ENCODE peak calls at places on chromosomes 3 and 15, in nine cellular contexts. C is LNCaP clone FGC; Q is neural crest cell; U is AG09309; I is WTC11; O is NB4; V is thoracic aorta; H is GM13977; X is CD4-positive, alpha-beta T cell. R is an unnamed sample.
A peak's percentile ranks its signal among the peaks of the same experiment; 100 is the strongest.

GRCh38 chr3:148863814-148864213 is 1.3 kb upstream of the CPA3 start:
- DNase-seq in U (no peak), V (no peak), H (no peak), X (no peak), O (no peak), I (no peak), Q (no peak), C (no peak), R (no peak)

GRCh38 chr15:98881526-98882517 is 125.8 kb downstream of the PGPEP1L start:
- DNase-seq in U (no peak), I (no peak), C (no peak), H (peak; percentile 67), X (no peak), O (peak; percentile 88), Q (no peak), V (no peak), R (no peak)

GRCh38 chr3:53974314-53974713 is 82.7 kb upstream of the SELENOK start:
- DNase-seq in U (no peak), I (no peak), C (no peak), V (no peak), X (no peak), O (no peak), H (no peak), Q (no peak), R (no peak)

GRCh38 chr15:69906256-69907185 is 191.2 kb downstream of the TLE3 start:
- DNase-seq in H (no peak), I (no peak), V (no peak), U (no peak), O (no peak), Q (no peak), X (no peak), C (no peak), R (no peak)

GRCh38 chr3:23728651-23729117 is 77.1 kb upstream of the UBE2E1 start:
- DNase-seq in V (no peak), I (no peak), H (no peak), C (no peak), O (no peak), U (no peak), Q (no peak), X (no peak), R (no peak)

GRCh38 chr3:133568294-133569014 is 5.0 kb upstream of the CDV3 start:
- DNase-seq in V (no peak), C (no peak), Q (no peak), O (no peak), H (no peak), U (peak; percentile 66), X (no peak), I (no peak), R (no peak)

GRCh38 chr15:90816401-90817116 is 51.8 kb upstream of the FURIN start:
- DNase-seq in U (no peak), Q (no peak), I (no peak), X (no peak), O (no peak), H (no peak), C (no peak), V (no peak), R (no peak)

GRCh38 chr15:45732544-45733130 is 97.8 kb downstream of the SQOR start:
- DNase-seq in H (no peak), O (no peak), Q (no peak), U (no peak), V (no peak), X (no peak), I (no peak), C (peak; percentile 62), R (no peak)

GRCh38 chr3:194379651-194380050 is 10.1 kb upstream of the LRRC15 start:
- DNase-seq in Q (no peak), O (no peak), X (no peak), H (no peak), U (no peak), I (no peak), C (no peak), V (no peak), R (no peak)

GRCh38 chr3:1616715-1617114 is 482.0 kb upstream of the CNTN4 start:
- DNase-seq in O (no peak), X (no peak), Q (no peak), U (no peak), H (no peak), C (peak; percentile 68), V (no peak), I (no peak), R (no peak)

GRCh38 chr3:1613962-1614361 is 484.7 kb upstream of the CNTN4 start:
- DNase-seq in Q (no peak), H (no peak), I (no peak), U (no peak), X (no peak), C (no peak), V (no peak), O (no peak), R (no peak)

GRCh38 chr3:1609416-1609815 is 489.2 kb upstream of the CNTN4 start:
- DNase-seq in Q (no peak), I (no peak), H (no peak), U (no peak), C (no peak), V (no peak), X (no peak), O (peak; percentile 4), R (no peak)

DNA sequence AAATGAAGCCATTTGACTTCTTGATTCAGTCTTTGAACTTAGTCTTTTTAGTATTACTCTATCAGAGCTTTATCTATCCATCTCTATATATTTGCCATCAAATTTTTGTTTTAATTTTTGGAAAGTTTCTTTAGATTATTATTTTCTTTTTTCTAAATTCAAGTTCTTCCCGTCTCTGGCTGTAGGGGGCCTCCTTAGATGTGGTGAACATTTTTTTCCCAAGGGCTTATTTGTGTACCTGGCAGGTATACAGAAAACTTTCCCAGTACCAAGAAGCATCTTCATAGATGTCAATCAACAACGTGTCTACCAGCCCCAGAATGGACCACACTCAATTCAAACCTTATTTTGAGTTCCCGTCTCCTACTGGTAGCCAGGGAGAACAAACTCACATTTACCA is 486.8 kb upstream of the CNTN4 start:
- DNase-seq in O (no peak), Q (no peak), X (no peak), H (no peak), V (no peak), I (no peak), U (no peak), C (peak; percentile 1), R (no peak)
- TF ChIP-seq CTCF in O (no peak), Q (peak; percentile 42), X (no peak), H (no peak), V (no peak), I (no peak), U (no peak), C (peak; percentile 25), R (peak; percentile 28)

GRCh38 chr3:10021856-10022775 is 4.1 kb upstream of the FANCD2 start:
- DNase-seq in H (no peak), U (no peak), C (no peak), Q (no peak), X (no peak), V (no peak), I (no peak), O (no peak), R (no peak)

GRCh38 chr3:10025205-10026083 is 793 bp upstream of the FANCD2 start:
- DNase-seq in V (no peak), O (no peak), I (no peak), U (no peak), X (no peak), C (no peak), H (no peak), Q (no peak), R (no peak)

GRCh38 chr3:10023587-10024310 is 2.5 kb upstream of the FANCD2 start:
- DNase-seq in C (no peak), V (no peak), Q (no peak), H (no peak), O (peak; percentile 48), U (no peak), I (no peak), X (no peak), R (no peak)

DNA sequence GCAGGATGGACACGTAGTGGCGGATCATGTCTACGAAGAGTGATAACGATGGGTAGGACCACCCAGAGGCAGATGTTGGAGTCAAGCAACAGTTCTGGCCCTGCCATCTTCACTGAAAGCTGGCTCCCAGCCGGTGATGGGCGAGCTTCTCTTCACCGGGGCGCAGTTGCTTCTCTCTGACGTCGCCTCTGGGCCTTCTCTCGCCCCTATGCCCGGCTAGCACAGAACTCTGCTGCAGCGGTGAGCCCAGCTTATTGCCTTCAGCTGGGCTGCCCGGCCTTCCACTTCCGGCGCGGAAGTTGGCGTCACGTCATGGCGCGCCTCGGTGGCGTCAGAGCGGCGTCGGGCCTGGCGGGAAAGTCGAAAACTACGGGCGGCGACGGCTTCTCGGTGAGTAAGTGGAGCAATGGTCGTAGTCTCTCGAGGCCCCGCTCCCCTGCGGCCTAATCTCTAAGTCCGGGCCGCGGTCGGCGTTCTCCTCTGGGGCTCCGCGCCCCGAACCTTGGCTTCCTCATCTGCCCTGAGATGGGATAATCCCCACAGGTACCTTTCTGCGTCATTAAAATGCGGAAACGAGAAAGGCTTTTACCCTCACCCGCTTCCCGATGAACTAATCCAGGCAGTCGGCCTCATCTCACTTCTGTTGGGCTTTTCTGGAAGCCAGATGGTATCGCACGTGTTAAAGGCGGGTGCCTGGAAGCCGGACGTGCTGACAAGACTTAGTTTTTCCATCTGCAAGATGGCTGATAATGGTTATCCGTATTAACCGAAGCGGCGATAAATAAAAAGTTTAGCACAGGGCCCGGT is at the start of gene FANCD2:
- DNase-seq in O (peak; percentile 92), Q (peak; percentile 87), V (peak; percentile 43), C (no peak), H (peak; percentile 85), X (peak; percentile 82), U (no peak), I (peak; percentile 92), R (peak; percentile 96)
- TF ChIP-seq CTCF in O (no peak), Q (peak; percentile 22), V (no peak), C (no peak), H (no peak), X (no peak), U (no peak), I (no peak), R (peak; percentile 27)

GRCh38 chr3:183210862-183211341 is 42.2 kb upstream of the B3GNT5 start:
- DNase-seq in I (no peak), Q (no peak), U (no peak), X (no peak), V (no peak), H (no peak), O (peak; percentile 63), C (no peak), R (no peak)
- TF ChIP-seq CTCF in I (no peak), Q (no peak), U (no peak), X (no peak), V (no peak), H (no peak), O (no peak), C (no peak), R (no peak)

GRCh38 chr15:28881170-28881569 is 4.6 kb upstream of the APBA2 start:
- DNase-seq in Q (no peak), C (peak; percentile 58), H (no peak), U (no peak), V (no peak), I (no peak), O (peak; percentile 31), X (no peak), R (no peak)
- TF ChIP-seq CTCF in Q (no peak), C (peak; percentile 50), H (no peak), U (peak; percentile 25), V (no peak), I (no peak), O (no peak), X (no peak), R (no peak)

GRCh38 chr3:158791259-158791920 is 10.5 kb upstream of the MFSD1 start:
- DNase-seq in Q (no peak), I (no peak), C (no peak), H (peak; percentile 27), O (peak; percentile 81), U (peak; percentile 51), V (no peak), X (peak; percentile 5), R (no peak)
- TF ChIP-seq CTCF in Q (peak; percentile 90), I (no peak), C (peak; percentile 89), H (peak; percentile 88), O (peak; percentile 75), U (peak; percentile 85), V (peak; percentile 59), X (peak; percentile 91), R (peak; percentile 90)

GRCh38 chr3:98613616-98614015 is 20.2 kb upstream of the CPOX start:
- DNase-seq in O (no peak), H (no peak), I (no peak), C (no peak), V (no peak), Q (no peak), U (no peak), X (no peak), R (no peak)
- TF ChIP-seq CTCF in O (no peak), H (no peak), I (no peak), C (no peak), V (no peak), Q (no peak), U (no peak), X (no peak), R (no peak)

R was measured in type B pancreatic cell.